ENCODE peak calls at places on chromosomes 13 and 19, in five cellular contexts. H is fibroblast of the conjunctiva, P is astrocyte, F is bronchial epithelial cell, D is ascending aorta. Z is an unnamed sample.

GRCh38 chr13:85241045-85241444 is 558.2 kb downstream of the SLITRK6 start:
- DNase-seq in H (no peak), P (peak), F (peak), D (no peak), Z (peak)

GRCh38 chr19:16447015-16447384 is 24.8 kb downstream of the EPS15L1 start:
- DNase-seq in H (peak), P (peak), F (peak), D (peak), Z (no peak)

GRCh38 chr19:17275441-17276175 is 6.1 kb upstream of the ANKLE1 start:
- DNase-seq in H (no peak), P (no peak), F (no peak), D (no peak), Z (no peak)

GRCh38 chr19:10929402-10929794 is 787 bp downstream of the TIMM29 start:
- DNase-seq in H (no peak), P (no peak), F (no peak), D (no peak), Z (no peak)

GRCh38 chr19:39430675-39431593 is 4.8 kb downstream of the RPS16 start:
- DNase-seq in H (no peak), P (peak), F (peak), D (peak), Z (peak)

GRCh38 chr13:32804673-32805260 is 211.5 kb upstream of the KL start:
- DNase-seq in H (no peak), P (peak), F (peak), D (no peak), Z (peak)

GRCh38 chr13:73767191-73767741 is 366.9 kb downstream of the KLF12 start:
- DNase-seq in H (no peak), P (peak), F (no peak), D (no peak), Z (no peak)

GRCh38 chr13:46860734-46861133 is 36.1 kb downstream of the HTR2A start:
- DNase-seq in H (no peak), P (no peak), F (no peak), D (no peak), Z (no peak)

GRCh38 chr19:29397748-29398147 is 128.0 kb upstream of the VSTM2B start:
- DNase-seq in H (no peak), P (no peak), F (no peak), D (no peak), Z (no peak)

Z was measured in PC-3.